ENCODE peak calls at places on chromosomes 3 and 15, in five cellular contexts. Q is fibroblast of mammary gland, B is fibroblast of pulmonary artery, U is left lung, G is PC-9. Y is an unnamed sample.

GRCh38 chr15:91855684-91856553 is 2.4 kb downstream of the SLCO3A1 start:
- DNase-seq in G (peak), Q (peak), B (no peak), U (no peak), Y (peak)

GRCh38 chr3:48504051-48504946 is at the start of gene SHISA5:
- DNase-seq in G (peak), Q (peak), U (peak), B (peak), Y (peak)

GRCh38 chr3:37640636-37641375 is 220.9 kb upstream of the CTDSPL start:
- DNase-seq in U (no peak), G (no peak), Q (no peak), B (no peak), Y (no peak)

GRCh38 chr15:88649286-88649733 is 10.5 kb downstream of the ISG20 start:
- DNase-seq in U (no peak), Q (peak), B (peak), G (no peak), Y (peak)

GRCh38 chr3:42263354-42264346 is 2.3 kb downstream of the CCK start:
- DNase-seq in B (no peak), Q (no peak), U (no peak), G (peak), Y (peak)

GRCh38 chr15:53665930-53666329 is 93.5 kb downstream of the WDR72 start:
- DNase-seq in B (no peak), Q (no peak), U (no peak), G (no peak), Y (no peak)

GRCh38 chr3:159762238-159762637 is 226.4 kb upstream of the IL12A start:
- DNase-seq in B (no peak), Q (no peak), U (no peak), G (peak), Y (peak)

GRCh38 chr3:72311425-72311824 is 526.5 kb upstream of the PROK2 start:
- DNase-seq in G (no peak), B (no peak), U (no peak), Q (no peak), Y (no peak)

GRCh38 chr15:40843885-40844542 is at the start of gene SPINT1:
- DNase-seq in U (peak), G (peak), Q (no peak), B (no peak), Y (peak)

GRCh38 chr3:98796334-98796733 is 33.2 kb downstream of the ST3GAL6 start:
- DNase-seq in U (no peak), Q (no peak), B (no peak), G (no peak), Y (no peak)

GRCh38 chr3:149720918-149721317 is 31.4 kb downstream of the COMMD2 start:
- DNase-seq in G (no peak), U (no peak), B (no peak), Q (no peak), Y (no peak)

GRCh38 chr15:77685082-77685815 is 52.5 kb upstream of the LINGO1 start:
- DNase-seq in G (no peak), Q (no peak), B (no peak), U (no peak), Y (no peak)

GRCh38 chr3:124032351-124032880 is 40.5 kb upstream of the ROPN1 start:
- DNase-seq in B (peak), U (no peak), Q (peak), G (no peak), Y (no peak)

GRCh38 chr15:47301481-47301880 is 415.8 kb upstream of the SEMA6D start:
- DNase-seq in U (no peak), B (no peak), Q (no peak), G (no peak), Y (no peak)

GRCh38 chr3:195139876-195140240 is 131.1 kb downstream of the XXYLT1 start:
- DNase-seq in Q (peak), U (no peak), B (no peak), G (peak), Y (peak)

GRCh38 chr3:167876603-167877325 is 141.2 kb downstream of the SERPINI1 start:
- DNase-seq in U (no peak), G (no peak), Q (peak), B (peak), Y (peak)

GRCh38 chr15:62644216-62644873 is 398.2 kb upstream of the TPM1 start:
- DNase-seq in B (no peak), U (no peak), G (no peak), Q (no peak), Y (no peak)

GRCh38 chr3:67059443-67059842 is 61.3 kb downstream of the KBTBD8 start:
- DNase-seq in Q (no peak), U (no peak), G (no peak), B (no peak), Y (no peak)

GRCh38 chr15:69170597-69170996 is 10.2 kb downstream of the GLCE start:
- DNase-seq in U (no peak), B (no peak), G (no peak), Q (no peak), Y (no peak)
- TF ChIP-seq CTCF in U (no peak), B (no peak), G (no peak), Q (no peak), Y (no peak)

GRCh38 chr3:133192967-133193366 is 154.8 kb downstream of the TMEM108 start:
- DNase-seq in B (no peak), Q (no peak), U (no peak), G (no peak), Y (no peak)

GRCh38 chr3:133191818-133192217 is 153.6 kb downstream of the TMEM108 start:
- DNase-seq in G (no peak), B (no peak), U (no peak), Q (no peak), Y (no peak)

GRCh38 chr3:133192363-133192945 is 154.3 kb downstream of the TMEM108 start:
- DNase-seq in G (no peak), U (no peak), B (no peak), Q (no peak), Y (no peak)

DNA sequence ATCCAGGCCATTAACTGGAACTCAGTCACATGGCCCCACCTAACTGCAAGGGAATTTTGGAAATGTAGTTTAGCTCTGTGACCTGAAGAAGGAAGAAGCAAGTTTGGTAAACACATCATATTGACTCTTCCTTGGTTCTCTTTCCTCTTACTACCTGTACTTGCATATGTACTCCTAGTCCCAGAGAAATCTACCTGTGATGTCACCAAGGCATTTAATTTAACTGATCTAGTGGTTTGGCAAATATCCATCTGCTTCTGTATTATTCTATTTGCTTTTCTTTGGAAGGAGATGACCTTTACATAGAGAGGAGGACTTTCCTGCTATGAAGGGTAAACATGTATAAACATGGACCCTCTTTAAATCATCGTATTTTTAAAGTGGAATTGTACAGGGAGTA is 150.8 kb downstream of the TMEM108 start:
- DNase-seq in B (no peak), Q (no peak), U (no peak), G (no peak), Y (no peak)
- H3K4me3 ChIP-seq in B (no peak), Q (no peak), U (no peak), G (no peak), Y (no peak)

GRCh38 chr3:197302696-197303341 is 4.4 kb upstream of the DLG1 start:
- DNase-seq in U (no peak), Q (peak), G (peak), B (peak), Y (peak)
- TF ChIP-seq CTCF in U (no peak), Q (no peak), G (no peak), B (no peak), Y (no peak)

GRCh38 chr3:125213946-125214542 is 1.5 kb upstream of the SLC12A8 start:
- DNase-seq in G (no peak), B (peak), U (no peak), Q (peak), Y (no peak)

GRCh38 chr3:125212509-125213372 is at the start of gene SLC12A8:
- DNase-seq in B (no peak), U (peak), G (peak), Q (no peak), Y (no peak)

GRCh38 chr3:125214738-125215137 is 2.2 kb upstream of the SLC12A8 start:
- DNase-seq in G (no peak), Q (peak), B (no peak), U (no peak), Y (no peak)

GRCh38 chr3:125211523-125212095 is 939 bp downstream of the SLC12A8 start:
- DNase-seq in U (no peak), B (no peak), Q (no peak), G (peak), Y (no peak)

GRCh38 chr3:125212096-125212508 is 446 bp downstream of the SLC12A8 start:
- DNase-seq in U (peak), G (peak), B (no peak), Q (no peak), Y (no peak)
- H3K4me3 ChIP-seq in U (peak), G (peak), B (peak), Q (peak), Y (peak)

DNA sequence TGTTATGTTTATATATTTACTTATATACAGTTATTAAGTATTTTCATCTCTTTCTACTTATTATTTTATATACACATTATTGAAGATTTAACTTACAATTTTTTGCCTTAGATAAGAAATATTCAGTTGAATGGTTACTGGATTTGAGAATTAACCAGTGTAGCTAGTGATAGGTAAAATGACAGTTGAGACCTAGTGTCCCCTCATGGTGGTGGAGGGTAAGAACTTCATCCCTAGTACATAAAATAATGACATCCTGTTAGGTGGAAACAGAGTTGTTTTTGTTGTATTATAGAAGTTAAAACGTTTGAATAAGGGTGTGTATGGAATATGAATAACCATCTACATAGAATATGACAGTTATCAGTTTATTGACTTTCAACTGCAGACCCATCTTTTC is 1152.4 kb upstream of the ALCAM start:
- DNase-seq in G (no peak), Q (no peak), B (no peak), U (no peak), Y (no peak)
- TF ChIP-seq CTCF in G (no peak), Q (no peak), B (no peak), U (no peak), Y (no peak)

GRCh38 chr3:30656624-30657141 is 50.3 kb downstream of the TGFBR2 start:
- DNase-seq in G (no peak), Q (no peak), B (no peak), U (no peak), Y (no peak)

GRCh38 chr3:30657914-30658313 is 51.5 kb downstream of the TGFBR2 start:
- DNase-seq in Q (peak), G (no peak), U (no peak), B (no peak), Y (no peak)

GRCh38 chr3:30654269-30654668 is 47.9 kb downstream of the TGFBR2 start:
- DNase-seq in B (no peak), G (no peak), U (no peak), Q (no peak), Y (no peak)

GRCh38 chr3:30658328-30659052 is 52.1 kb downstream of the TGFBR2 start:
- DNase-seq in Q (peak), U (no peak), B (peak), G (peak), Y (peak)

GRCh38 chr3:30655187-30655812 is 48.9 kb downstream of the TGFBR2 start:
- DNase-seq in B (peak), G (peak), Q (peak), U (no peak), Y (peak)
- H3K4me3 ChIP-seq in B (no peak), G (no peak), Q (no peak), U (no peak), Y (no peak)

GRCh38 chr3:126488205-126488604 is 12.5 kb upstream of the ZXDC start:
- DNase-seq in Q (no peak), B (no peak), G (no peak), U (peak), Y (no peak)
- TF ChIP-seq CTCF in Q (no peak), B (no peak), G (no peak), U (no peak), Y (no peak)

DNA sequence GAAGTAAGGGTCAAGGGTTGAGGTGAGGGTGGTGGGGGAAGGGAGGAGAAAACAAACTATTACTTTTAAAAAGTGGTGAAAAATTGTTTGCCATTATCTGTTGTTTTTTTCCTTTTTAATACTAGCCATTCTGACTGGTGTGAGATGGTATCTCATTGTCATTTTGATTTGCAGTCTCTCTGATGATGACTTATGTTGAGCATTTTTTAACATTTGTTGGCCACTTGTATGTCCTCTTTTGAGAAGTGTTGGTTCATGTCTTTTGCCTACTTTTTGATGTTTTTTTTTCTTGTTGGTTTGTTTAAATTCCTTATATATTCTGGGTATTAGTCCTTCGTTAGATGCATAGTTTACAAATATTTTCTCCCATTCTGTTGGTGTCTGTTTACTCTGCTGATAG is 185.9 kb upstream of the ANKRD28 start:
- DNase-seq in B (no peak), Q (no peak), U (no peak), G (no peak), Y (no peak)
- H3K4me3 ChIP-seq in B (no peak), Q (no peak), U (no peak), G (peak), Y (no peak)

DNA sequence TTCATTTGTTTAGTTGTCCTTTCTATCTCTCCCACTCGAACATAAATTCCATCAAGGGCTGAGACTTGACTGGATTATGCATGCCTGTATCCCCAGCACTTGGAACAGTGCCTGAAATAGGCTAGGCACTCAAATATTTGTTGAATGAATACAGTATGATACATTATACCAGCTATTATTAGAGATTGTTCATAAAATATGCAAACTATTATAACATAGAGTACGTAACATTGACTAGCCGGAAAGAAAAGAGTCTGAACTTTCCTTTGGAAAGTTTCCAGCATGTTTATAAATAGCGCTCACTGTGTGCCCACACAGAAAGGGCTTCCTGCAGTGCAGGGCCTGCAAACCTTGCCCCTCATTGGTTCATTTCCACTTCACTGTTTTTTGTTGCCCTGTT is 27.3 kb upstream of the SNTN start:
- DNase-seq in Q (peak), U (no peak), B (peak), G (no peak), Y (peak)
- TF ChIP-seq CTCF in Q (no peak), U (no peak), B (no peak), G (no peak), Y (no peak)

Y was measured in epithelial cell of esophagus.